ENCODE peak calls at places on chromosomes 16 and 17, in five cellular contexts. U is cardiac muscle cell, Y is left lung, S is GM23248, R is AG09309. B is an unnamed sample.

GRCh38 chr16:27432600-27432957 is 30.6 kb downstream of the IL21R start:
- DNase-seq in U (no peak), S (peak; percentile 89), Y (peak; percentile 15), R (no peak), B (no peak)

GRCh38 chr17:59508999-59509398 is 56.4 kb upstream of the DHX40 start:
- DNase-seq in Y (no peak), S (no peak), U (no peak), R (no peak), B (no peak)

GRCh38 chr17:14058051-14058450 is 11.3 kb upstream of the COX10 start:
- DNase-seq in S (peak; percentile 34), U (no peak), Y (no peak), R (no peak), B (no peak)

GRCh38 chr17:57226793-57227192 is 29.5 kb upstream of the MSI2 start:
- DNase-seq in R (no peak), Y (no peak), S (no peak), U (no peak), B (no peak)

GRCh38 chr17:64095144-64095882 is 34.6 kb downstream of the ERN1 start:
- DNase-seq in R (no peak), S (no peak), U (no peak), Y (no peak), B (no peak)

GRCh38 chr17:21375757-21376584 is at the start of gene KCNJ12:
- DNase-seq in Y (no peak), U (peak; percentile 76), S (peak; percentile 52), R (no peak), B (no peak)

GRCh38 chr16:74847202-74847601 is 72.6 kb upstream of the FA2H start:
- DNase-seq in S (no peak), Y (no peak), U (no peak), R (no peak), B (no peak)

GRCh38 chr16:83187404-83187803 is 560.6 kb downstream of the CDH13 start:
- DNase-seq in Y (no peak), U (no peak), R (peak; percentile 25), S (peak; percentile 84), B (no peak)

GRCh38 chr16:49743206-49743470 is 112.8 kb downstream of the ZNF423 start:
- DNase-seq in S (no peak), Y (no peak), R (no peak), U (no peak), B (no peak)

GRCh38 chr16:11078812-11079459 is 134.6 kb downstream of the CLEC16A start:
- DNase-seq in Y (no peak), R (peak; percentile 87), S (peak; percentile 88), U (no peak), B (no peak)

GRCh38 chr17:50051082-50051576 is 4.8 kb upstream of the ITGA3 start:
- DNase-seq in S (peak; percentile 86), R (no peak), Y (no peak), U (no peak), B (no peak)

GRCh38 chr16:2786061-2786825 is 1.1 kb downstream of the PRSS33 start:
- DNase-seq in Y (no peak), S (no peak), R (no peak), U (no peak), B (peak; percentile 23)

GRCh38 chr17:65558311-65558682 is 3.2 kb downstream of the AXIN2 start:
- DNase-seq in Y (no peak), U (no peak), R (no peak), S (no peak), B (no peak)
- H3K4me3 ChIP-seq in Y (no peak overlapping the region), U (peak overlapping the region; percentile 100), R (no peak overlapping the region), S (no peak overlapping the region), B (no peak overlapping the region)

GRCh38 chr16:57185446-57185944 is 344 bp downstream of the PSME3IP1 start:
- DNase-seq in S (peak; percentile 89), Y (peak; percentile 55), U (peak; percentile 45), R (no peak), B (peak; percentile 69)
- H3K4me3 ChIP-seq in S (peak overlapping the region; percentile 95), Y (peak overlapping the region; percentile 95), U (peak overlapping the region; percentile 91), R (peak overlapping the region; percentile 70), B (peak overlapping the region; percentile 93)

DNA sequence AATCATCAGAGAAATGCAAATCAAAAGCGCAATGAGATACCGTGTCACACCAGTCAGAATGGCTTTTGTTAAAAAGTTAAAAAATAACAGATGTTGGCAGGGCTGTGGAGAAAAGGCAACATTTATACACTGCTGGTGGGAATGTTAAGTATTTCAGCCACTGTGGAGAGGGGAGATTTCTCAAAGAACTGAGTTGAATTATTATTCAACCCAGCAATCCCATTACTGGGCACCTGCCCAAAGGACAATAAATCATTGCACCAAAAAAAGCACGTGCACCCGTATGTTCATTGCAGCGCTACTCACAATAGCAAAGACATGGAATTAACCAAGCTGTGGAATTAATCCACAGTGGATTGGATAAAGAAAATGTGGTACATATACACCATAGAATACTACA is 204.7 kb downstream of the HS3ST4 start:
- DNase-seq in R (no peak), Y (no peak), S (no peak), U (no peak), B (no peak)
- H3K4me3 ChIP-seq in R (no peak overlapping the region), Y (no peak overlapping the region), S (no peak overlapping the region), U (no peak overlapping the region), B (no peak overlapping the region)

DNA sequence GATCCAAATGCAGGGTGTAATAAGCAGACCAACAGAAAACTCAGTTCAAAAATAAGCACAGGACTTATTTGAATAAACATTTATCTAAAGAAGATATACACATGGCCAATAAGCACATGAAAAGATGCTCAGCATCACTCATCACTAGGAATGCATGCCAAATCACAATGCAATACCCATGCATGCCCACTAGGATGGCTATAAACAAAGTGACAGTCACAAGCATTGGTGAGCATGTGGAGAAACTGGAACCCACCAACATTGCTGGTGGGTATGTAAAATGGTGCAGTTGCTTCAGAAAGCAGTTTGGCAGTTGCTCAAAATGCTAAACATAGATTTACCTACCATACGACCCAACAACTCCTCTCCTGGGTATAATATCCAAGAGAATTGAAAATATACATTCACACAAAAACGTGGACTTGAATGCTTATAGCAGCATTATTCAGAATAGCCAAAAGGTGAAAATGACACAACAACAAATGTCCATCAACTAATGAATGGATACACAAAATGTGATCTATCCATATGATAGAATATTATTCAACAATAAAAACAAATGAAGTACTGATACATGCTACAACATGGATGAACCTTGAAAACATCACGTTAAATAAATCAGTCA is 20.1 kb downstream of the UBE2O start:
- DNase-seq in R (no peak), Y (no peak), S (peak; percentile 52), U (no peak), B (no peak)
- H3K4me3 ChIP-seq in R (no peak overlapping the region), Y (no peak overlapping the region), S (no peak overlapping the region), U (no peak overlapping the region), B (no peak overlapping the region)

GRCh38 chr17:4313482-4314114 is 49.8 kb upstream of the ANKFY1 start:
- DNase-seq in R (no peak), S (no peak), Y (no peak), U (no peak), B (no peak)
- H3K4me3 ChIP-seq in R (no peak overlapping the region), S (no peak overlapping the region), Y (no peak overlapping the region), U (no peak overlapping the region), B (peak overlapping the region; percentile 6)

GRCh38 chr16:85463228-85463611 is 149.9 kb upstream of the GSE1 start:
- DNase-seq in S (no peak), Y (no peak), R (no peak), U (peak; percentile 61), B (no peak)
- H3K4me3 ChIP-seq in S (peak overlapping the region; percentile 32), Y (no peak overlapping the region), R (peak overlapping the region; percentile 6), U (peak overlapping the region; percentile 29), B (peak overlapping the region; percentile 34)

B was measured in lower lobe of right lung.